ENCODE peak calls at places on chromosomes 6 and 20, in four cellular contexts. T is mesendoderm, U is ovary, N is heart left ventricle. A is an unnamed sample. For H3K36me3 and H3K27me3, the result is how much of the 10 kb centered on the place peaks cover.

GRCh38 chr6:166624275-166624674 is 2.8 kb downstream of the RPS6KA2 start:
- DNase-seq in T (no peak), U (no peak), N (no peak), A (no peak)

GRCh38 chr20:55888655-55889054 is 116.7 kb downstream of the CBLN4 start:
- DNase-seq in T (peak), N (no peak), U (no peak), A (no peak)

GRCh38 chr20:10093087-10093591 is 58.4 kb downstream of the ANKEF1 start:
- DNase-seq in U (peak), N (no peak), T (peak), A (no peak)

GRCh38 chr6:3693879-3694278 is 57.6 kb downstream of the PXDC1 start:
- DNase-seq in T (no peak), U (no peak), N (no peak), A (no peak)

GRCh38 chr20:6994452-6994851 is 227.0 kb downstream of the BMP2 start:
- DNase-seq in T (no peak), N (no peak), U (no peak), A (no peak)

GRCh38 chr6:45830441-45831139 is 185.1 kb downstream of the CLIC5 start:
- DNase-seq in T (no peak), U (no peak), N (no peak), A (no peak)

GRCh38 chr6:166005401-166005845 is 162.2 kb downstream of the TBXT start:
- DNase-seq in U (peak), T (no peak), N (peak), A (peak)

GRCh38 chr20:2558581-2559301 is 22.4 kb downstream of the TMC2 start:
- DNase-seq in N (no peak), U (no peak), T (no peak), A (peak)

GRCh38 chr20:14337400-14338171 is at the start of gene FLRT3:
- DNase-seq in T (peak), N (peak), U (peak), A (peak)

GRCh38 chr20:46353506-46354206 is 45.4 kb upstream of the CDH22 start:
- DNase-seq in U (no peak), N (no peak), T (no peak), A (peak)

GRCh38 chr6:147117580-147117979 is 86.6 kb upstream of the STXBP5 start:
- DNase-seq in N (no peak), T (no peak), U (no peak), A (no peak)

DNA sequence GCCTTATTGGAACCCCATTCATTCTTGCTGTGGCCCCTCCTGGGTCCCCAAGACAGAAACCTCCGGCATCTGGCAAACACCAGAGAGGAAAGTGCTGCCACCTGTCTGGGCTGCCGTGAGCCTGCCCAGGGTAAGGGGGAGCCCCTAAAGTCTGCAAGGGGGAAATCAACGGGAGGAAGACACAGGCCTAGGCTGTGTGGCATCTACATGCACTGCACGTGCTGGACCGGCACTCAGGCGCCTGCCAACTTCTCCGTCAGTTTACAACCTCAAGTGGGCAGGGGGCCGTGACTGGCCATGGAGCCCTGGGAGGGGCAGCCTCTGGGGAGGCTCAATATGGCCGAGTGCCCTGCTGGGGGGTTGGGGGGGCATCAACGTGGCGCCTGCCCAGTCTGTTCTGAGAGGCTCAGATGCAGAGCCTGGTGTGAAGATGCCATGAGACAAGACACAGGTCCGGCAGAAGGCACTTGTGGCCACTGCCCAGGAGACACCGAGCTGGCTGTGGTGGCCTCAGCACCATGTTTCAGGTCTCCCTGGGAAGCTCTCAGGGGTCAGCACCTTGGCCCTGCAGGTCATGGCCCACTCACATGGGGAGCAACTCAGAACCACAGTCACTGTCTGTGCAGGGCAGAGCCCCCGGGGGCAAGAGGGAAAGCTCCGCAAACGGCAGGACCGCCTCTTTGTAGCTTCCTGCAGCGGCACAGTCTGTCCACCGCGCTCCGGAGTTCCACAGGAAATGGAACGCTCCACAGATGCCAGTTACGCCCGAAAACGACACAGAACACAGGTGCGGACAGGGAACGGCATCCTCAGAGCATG is 8.4 kb downstream of the UCKL1 start:
- DNase-seq in N (no peak), T (no peak), U (no peak), A (no peak)
- H3K4me3 ChIP-seq in N (no peak), T (no peak), U (no peak), A (no peak)

GRCh38 chr6:150924808-150925654 is 59.5 kb downstream of the MTHFD1L start:
- DNase-seq in N (no peak), U (no peak), T (no peak), A (no peak)
- H3K36me3 ChIP-seq in N (under half), U (under half), T (under half), A (under half)

DNA sequence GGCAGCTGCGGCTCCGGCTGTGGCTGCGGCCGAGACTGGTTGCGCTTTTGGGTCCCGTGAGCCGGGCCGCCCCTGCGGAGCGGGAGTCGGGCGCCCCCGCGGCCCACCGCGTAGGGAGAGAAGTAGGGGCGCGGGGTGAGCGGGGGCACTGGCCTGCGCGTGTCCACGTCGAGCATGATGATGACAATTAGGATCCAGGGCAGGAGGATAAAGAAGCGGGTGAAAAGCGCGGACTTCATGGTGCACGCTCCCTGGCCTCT is 739 bp downstream of the B3GAT2 start:
- DNase-seq in T (no peak), U (no peak), N (no peak), A (no peak)
- H3K27me3 ChIP-seq in T (under half), U (under half), N (half or more), A (under half)

GRCh38 chr6:131001945-131002661 is 60.9 kb downstream of the EPB41L2 start:
- DNase-seq in N (no peak), U (no peak), T (peak), A (no peak)

GRCh38 chr6:131000544-131000943 is 62.5 kb downstream of the EPB41L2 start:
- DNase-seq in U (no peak), T (peak), N (no peak), A (no peak)

GRCh38 chr6:131004387-131004755 is 58.7 kb downstream of the EPB41L2 start:
- DNase-seq in U (no peak), N (no peak), T (no peak), A (no peak)

GRCh38 chr6:131003419-131004386 is 59.3 kb downstream of the EPB41L2 start:
- DNase-seq in T (peak), U (no peak), N (no peak), A (peak)

GRCh38 chr6:131001113-131001776 is 61.8 kb downstream of the EPB41L2 start:
- DNase-seq in T (no peak), U (no peak), N (no peak), A (no peak)
- H3K4me3 ChIP-seq in T (no peak), U (no peak), N (no peak), A (no peak)

DNA sequence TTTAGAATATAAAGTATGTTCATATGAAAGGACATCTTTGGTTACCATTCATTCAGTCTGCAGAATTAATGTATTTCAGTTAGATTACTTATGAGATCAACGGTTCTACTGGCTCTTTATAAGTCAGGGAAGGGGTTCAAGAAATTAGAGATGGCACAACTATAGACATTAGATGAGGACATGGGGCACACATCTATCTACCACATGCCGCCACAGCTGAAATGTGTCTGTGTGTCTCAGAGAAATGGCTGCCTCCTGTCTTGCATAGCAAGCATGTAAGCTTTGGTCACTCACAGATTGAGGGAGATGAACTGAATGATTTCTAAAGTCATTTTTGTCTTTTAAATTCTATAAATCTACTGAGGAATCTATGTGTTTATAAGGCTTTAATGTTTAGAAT is 128.9 kb upstream of the FAM184A start:
- DNase-seq in N (no peak), T (no peak), U (no peak), A (no peak)
- H3K36me3 ChIP-seq in N (under half), T (under half), U (under half), A (under half)

GRCh38 chr6:36836771-36837339 is 2.4 kb downstream of the CPNE5 start:
- DNase-seq in U (no peak), T (no peak), N (no peak), A (no peak)
- H3K27me3 ChIP-seq in U (under half), T (under half), N (under half), A (half or more)

GRCh38 chr6:138678168-138678567 is 95.4 kb upstream of the CCDC28A start:
- DNase-seq in N (no peak), T (no peak), U (no peak), A (no peak)

GRCh38 chr6:138677538-138677937 is 96.0 kb upstream of the CCDC28A start:
- DNase-seq in T (peak), U (no peak), N (no peak), A (no peak)

GRCh38 chr6:138673317-138674014 is 100.1 kb upstream of the CCDC28A start:
- DNase-seq in U (no peak), N (no peak), T (no peak), A (no peak)
- H3K4me3 ChIP-seq in U (no peak), N (no peak), T (no peak), A (no peak)

DNA sequence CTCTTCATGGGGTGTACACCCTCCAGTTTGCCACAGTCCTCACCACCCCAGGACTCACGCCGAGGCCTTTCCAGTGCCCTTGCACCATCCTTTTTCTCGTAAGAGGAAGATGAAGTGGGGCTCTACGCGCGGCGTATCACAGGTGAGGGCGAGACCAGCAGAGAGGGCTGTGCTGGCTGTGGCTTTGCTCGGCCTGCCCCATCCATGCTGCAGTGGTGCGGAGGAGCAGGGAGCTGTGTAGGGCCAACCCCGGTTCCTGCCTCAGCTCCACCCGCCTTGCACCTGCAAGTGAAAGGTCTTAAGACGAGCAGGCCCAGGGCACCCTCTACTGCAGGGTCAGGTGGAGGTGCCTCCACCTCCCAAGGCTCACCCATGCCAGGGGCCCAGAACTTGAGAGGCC is 24.1 kb downstream of the RBCK1 start:
- DNase-seq in T (no peak), U (no peak), N (no peak), A (peak)
- H3K36me3 ChIP-seq in T (under half), U (under half), N (under half), A (under half)

GRCh38 chr6:29884261-29884660 is 56.6 kb downstream of the HLA-G start:
- DNase-seq in N (no peak), T (no peak), U (no peak), A (no peak)
- H3K27me3 ChIP-seq in N (under half), T (under half), U (under half), A (under half)

DNA sequence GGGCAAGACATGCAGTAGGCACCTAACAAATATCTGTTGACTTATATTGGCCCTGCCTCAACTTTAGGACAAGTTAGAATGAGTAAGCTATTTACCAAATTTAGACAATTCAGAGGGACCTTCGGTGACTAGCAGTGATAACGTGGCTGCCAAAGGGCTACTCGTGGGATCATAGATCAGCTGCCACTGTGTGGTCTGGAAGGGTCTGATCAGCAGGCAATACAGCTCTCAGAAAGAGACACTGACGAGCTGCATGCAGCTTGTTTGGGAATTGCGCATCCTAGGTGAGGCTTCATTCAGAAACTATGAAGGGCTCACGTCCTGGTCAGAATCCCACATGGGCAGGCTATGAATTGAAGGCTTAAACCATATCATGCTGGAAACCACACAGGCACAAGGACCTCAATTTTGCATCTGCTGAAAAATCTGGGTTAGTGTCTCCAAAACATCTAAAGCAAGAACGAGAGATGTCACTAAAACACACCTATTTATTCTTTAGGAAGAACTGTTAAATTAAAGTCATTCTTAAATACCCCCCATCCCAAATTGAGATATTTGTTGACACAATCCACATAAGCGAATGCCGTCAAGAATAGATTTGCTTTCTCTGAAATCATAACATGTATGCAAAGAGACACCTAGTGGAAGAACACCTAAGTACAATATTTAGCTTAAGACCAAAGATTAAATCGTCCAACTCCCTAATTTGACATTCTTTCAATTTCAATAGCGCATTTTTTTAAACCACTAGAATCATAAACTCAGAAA is 79.6 kb downstream of the IPCEF1 start:
- DNase-seq in U (no peak), T (peak), N (no peak), A (peak)
- H3K4me3 ChIP-seq in U (peak), T (no peak), N (no peak), A (no peak)

A was measured in H7.